ENCODE peak calls at places on chromosomes 1 and 21, in ten cellular contexts. P, L, G, I, E, U, X, M, S and O are unnamed samples.

GRCh38 chr1:54160351-54160750 is 7.6 kb upstream of the CDCP2 start:
- DNase-seq in E (no peak), U (no peak), L (no peak), P (no peak), S (no peak), G (no peak), X (no peak), M (no peak), I (no peak), O (no peak)

GRCh38 chr1:246875041-246876026 is 56.4 kb downstream of the AHCTF1 start:
- DNase-seq in I (no peak), L (no peak), E (peak; percentile 64), X (no peak), S (no peak), G (peak; percentile 83), P (no peak), U (no peak), M (no peak), O (no peak)

GRCh38 chr1:103529746-103530145 is 4.2 kb downstream of the RNPC3 start:
- DNase-seq in L (no peak), S (no peak), G (peak; percentile 39), X (no peak), U (no peak), M (no peak), I (no peak), E (no peak), P (no peak), O (no peak)

GRCh38 chr1:182385885-182386853 is 5.4 kb downstream of the GLUL start:
- DNase-seq in P (no peak), L (peak; percentile 33), I (no peak), S (peak; percentile 32), U (no peak), E (no peak), M (no peak), X (no peak), G (no peak), O (no peak)

GRCh38 chr1:73593379-73593778 is 604.6 kb downstream of the LRRIQ3 start:
- DNase-seq in I (no peak), E (peak; percentile 13), U (no peak), S (no peak), G (peak; percentile 80), L (no peak), X (peak; percentile 50), M (peak; percentile 33), P (no peak), O (peak; percentile 77)

GRCh38 chr1:111476761-111477309 is 3.1 kb downstream of the C1orf162 start:
- DNase-seq in U (no peak), X (no peak), M (no peak), G (no peak), L (no peak), S (no peak), E (no peak), I (no peak), P (peak; percentile 7), O (peak; percentile 29)

GRCh38 chr1:4461726-4462290 is 192.6 kb upstream of the AJAP1 start:
- DNase-seq in L (no peak), M (no peak), E (no peak), P (no peak), G (no peak), S (no peak), U (no peak), I (no peak), X (no peak), O (no peak)

GRCh38 chr1:11566042-11566825 is 87.3 kb downstream of the DISP3 start:
- DNase-seq in M (no peak), X (no peak), G (no peak), I (no peak), L (no peak), U (no peak), E (no peak), S (no peak), P (no peak), O (no peak)

GRCh38 chr1:187476671-187477070 is 647.9 kb downstream of the PLA2G4A start:
- DNase-seq in G (peak; percentile 40), P (no peak), U (no peak), M (no peak), X (no peak), I (no peak), L (no peak), S (no peak), E (peak; percentile 53), O (no peak)

GRCh38 chr1:167584581-167584980 is 31.0 kb upstream of the CREG1 start:
- DNase-seq in X (no peak), P (no peak), I (no peak), U (no peak), G (no peak), E (no peak), M (no peak), L (no peak), S (no peak), O (no peak)

GRCh38 chr21:39932335-39932734 is 65.1 kb downstream of the PCP4 start:
- DNase-seq in M (no peak), E (no peak), X (no peak), G (no peak), I (no peak), L (no peak), S (no peak), P (no peak), U (no peak), O (no peak)

GRCh38 chr1:44433209-44433608 is 28.2 kb downstream of the RNF220 start:
- DNase-seq in S (no peak), I (no peak), G (peak; percentile 7), X (no peak), E (peak; percentile 18), P (no peak), M (no peak), L (no peak), U (no peak), O (no peak)

GRCh38 chr1:237677979-237678378 is 212.7 kb downstream of the ZP4 start:
- DNase-seq in X (no peak), E (peak; percentile 78), I (no peak), S (no peak), U (no peak), L (no peak), M (peak; percentile 15), P (no peak), G (peak; percentile 34), O (peak; percentile 54)

GRCh38 chr1:230894032-230894431 is 25.7 kb upstream of the C1orf198 start:
- DNase-seq in S (no peak), U (no peak), I (no peak), L (no peak), X (no peak), M (no peak), P (no peak), E (no peak), G (no peak), O (no peak)

DNA sequence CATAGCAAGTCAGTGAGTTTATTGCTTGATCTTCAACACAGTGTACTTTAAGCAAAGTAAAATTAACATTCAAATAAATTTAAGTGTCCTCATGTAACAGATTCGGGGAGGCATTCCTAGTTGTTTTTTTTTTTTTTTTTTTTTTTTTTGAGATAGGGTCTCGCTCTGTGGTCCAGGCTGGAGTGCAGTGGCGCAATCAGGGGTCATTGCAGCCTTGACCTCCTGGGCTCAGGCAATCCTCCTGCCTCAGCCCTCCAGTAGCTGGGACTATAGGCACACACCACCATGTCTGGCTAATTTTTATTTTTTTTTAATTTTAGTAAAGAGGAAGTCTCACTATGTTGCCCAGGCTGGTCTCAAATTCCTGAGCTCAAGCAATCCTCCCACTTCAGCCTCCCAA is 22.8 kb downstream of the OSBPL9 start:
- DNase-seq in E (no peak), M (no peak), X (no peak), I (no peak), G (no peak), U (no peak), L (no peak), S (no peak), P (no peak), O (no peak)
- H3K4me1 ChIP-seq in E (peaks cover 15% of the 10 kb centered on the region), M (peaks cover 16% of the 10 kb centered on the region), X (peaks cover 21% of the 10 kb centered on the region), I (peaks cover 78% of the 10 kb centered on the region), G (peaks cover 40% of the 10 kb centered on the region), U (peaks cover 8% of the 10 kb centered on the region), L (peaks cover 33% of the 10 kb centered on the region), S (peaks cover 32% of the 10 kb centered on the region), P (no peaks in the 10 kb centered on the region), O (no peaks in the 10 kb centered on the region)

DNA sequence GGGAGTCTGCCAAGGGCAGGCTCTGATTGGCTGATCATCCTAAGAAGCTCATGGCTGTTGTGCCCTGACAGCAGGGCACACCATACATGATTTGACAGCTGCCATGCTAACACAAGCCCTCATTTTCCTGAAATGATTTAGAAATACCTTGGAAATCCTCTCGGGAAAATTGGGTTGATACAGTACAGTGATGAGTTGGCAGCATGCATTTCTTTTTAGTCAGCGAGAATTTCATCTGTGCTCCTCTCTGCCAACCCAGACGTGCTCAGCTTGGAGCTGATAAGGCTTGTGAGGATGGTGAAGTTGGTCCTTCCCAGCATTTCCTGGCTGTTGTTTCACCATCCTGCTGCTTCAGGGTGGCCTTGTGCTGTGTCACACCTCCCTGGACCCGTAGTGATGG is 22.6 kb upstream of the KCNQ4 start:
- DNase-seq in M (no peak), X (no peak), G (no peak), I (no peak), L (no peak), E (no peak), S (no peak), U (no peak), P (no peak), O (no peak)
- H3K36me3 ChIP-seq in M (peaks cover 21% of the 10 kb centered on the region), X (peaks cover 97% of the 10 kb centered on the region), G (peaks cover 29% of the 10 kb centered on the region), I (peaks cover 99% of the 10 kb centered on the region), L (peaks cover 30% of the 10 kb centered on the region), E (peaks cover 7% of the 10 kb centered on the region), S (peaks cover 22% of the 10 kb centered on the region), U (peaks cover 98% of the 10 kb centered on the region), P (peaks cover 48% of the 10 kb centered on the region), O (peaks cover 29% of the 10 kb centered on the region)

GRCh38 chr1:153960206-153960605 is 1.8 kb upstream of the CRTC2 start:
- DNase-seq in G (no peak), U (no peak), S (no peak), X (no peak), E (no peak), P (no peak), L (no peak), M (no peak), I (no peak), O (no peak)

GRCh38 chr1:153958111-153958960 is at the start of gene CRTC2:
- DNase-seq in M (peak; percentile 97), G (peak; percentile 99), U (peak; percentile 97), X (peak; percentile 99), I (peak; percentile 99), P (peak; percentile 97), E (peak; percentile 99), L (peak; percentile 100), S (peak; percentile 99), O (peak; percentile 99)

GRCh38 chr1:153957744-153958110 is 685 bp downstream of the CRTC2 start:
- DNase-seq in M (no peak), G (no peak), E (no peak), L (no peak), X (no peak), U (no peak), S (no peak), I (no peak), P (peak; percentile 29), O (peak; percentile 33)

GRCh38 chr1:153958961-153959260 is 499 bp upstream of the CRTC2 start:
- DNase-seq in G (no peak), S (peak; percentile 18), P (no peak), U (no peak), L (peak; percentile 65), M (no peak), X (no peak), E (no peak), I (no peak), O (no peak)

GRCh38 chr1:153959454-153959853 is 1.0 kb upstream of the CRTC2 start:
- DNase-seq in G (no peak), S (no peak), X (no peak), P (no peak), L (no peak), I (no peak), E (no peak), U (no peak), M (no peak), O (no peak)
- H3K27ac ChIP-seq in G (no peak overlapping the region), S (peak overlapping the region; percentile 64), X (peak overlapping the region; percentile 97), P (no peak overlapping the region), L (peak overlapping the region; percentile 96), I (peak overlapping the region; percentile 98), E (no peak overlapping the region), U (peak overlapping the region; percentile 52), M (peak overlapping the region; percentile 86), O (peak overlapping the region; percentile 73)

GRCh38 chr1:109470245-109470644 is 3.9 kb downstream of the SYPL2 start:
- DNase-seq in S (no peak), U (no peak), P (no peak), M (no peak), X (no peak), I (no peak), L (no peak), E (no peak), G (no peak), O (no peak)
- H3K4me1 ChIP-seq in S (peaks cover 9% of the 10 kb centered on the region), U (peaks cover 3% of the 10 kb centered on the region), P (no peaks in the 10 kb centered on the region), M (no peaks in the 10 kb centered on the region), X (peaks cover 5% of the 10 kb centered on the region), I (peaks cover 59% of the 10 kb centered on the region), L (peaks cover 13% of the 10 kb centered on the region), E (no peaks in the 10 kb centered on the region), G (no peaks in the 10 kb centered on the region), O (no peaks in the 10 kb centered on the region)